ENCODE peak calls at places on chromosomes 5 and 9, in four cellular contexts. L, U, Q and C are unnamed samples.

GRCh38 chr5:136738829-136739228 is 373.5 kb upstream of the TRPC7 start:
- DNase-seq in L (no peak), Q (no peak), U (peak; percentile 87), C (no peak)

GRCh38 chr5:170523830-170524229 is 20.0 kb downstream of the KCNIP1 start:
- DNase-seq in U (no peak), Q (no peak), L (no peak), C (no peak)

GRCh38 chr5:1967716-1968115 is 85.0 kb upstream of the IRX4 start:
- DNase-seq in L (no peak), U (no peak), Q (no peak), C (no peak)

GRCh38 chr9:14251146-14252071 is 62.5 kb downstream of the NFIB start:
- DNase-seq in L (peak; percentile 68), U (peak; percentile 93), Q (no peak), C (no peak)

GRCh38 chr9:109335929-109336328 is 15.1 kb upstream of the EPB41L4B start:
- DNase-seq in Q (no peak), L (no peak), U (no peak), C (no peak)

GRCh38 chr5:2569774-2570542 is 181.5 kb downstream of the IRX2 start:
- DNase-seq in Q (no peak), U (no peak), L (no peak), C (no peak)

GRCh38 chr5:124923131-124923530 is 176.7 kb upstream of the ZNF608 start:
- DNase-seq in L (peak; percentile 24), U (no peak), Q (no peak), C (no peak)

GRCh38 chr9:21789541-21790037 is 12.8 kb upstream of the MTAP start:
- DNase-seq in Q (no peak), L (peak; percentile 95), U (peak; percentile 88), C (peak; percentile 45)

GRCh38 chr5:9841516-9841915 is 211.4 kb upstream of the TAS2R1 start:
- DNase-seq in L (no peak), U (no peak), Q (no peak), C (no peak)

GRCh38 chr5:141960018-141960417 is 2.0 kb upstream of the PCDH12 start:
- DNase-seq in L (no peak), Q (no peak), U (peak; percentile 29), C (no peak)

GRCh38 chr5:124236366-124237231 is 509.8 kb downstream of the ZNF608 start:
- DNase-seq in U (no peak), Q (no peak), L (peak; percentile 1), C (no peak)

GRCh38 chr5:80871541-80871961 is 88.6 kb upstream of the RASGRF2 start:
- DNase-seq in L (peak; percentile 74), Q (no peak), U (peak; percentile 75), C (no peak)

GRCh38 chr5:25357605-25358004 is 712.8 kb upstream of the CDH10 start:
- DNase-seq in Q (no peak), U (no peak), L (no peak), C (no peak)

GRCh38 chr5:6596388-6596787 is 36.5 kb downstream of the NSUN2 start:
- DNase-seq in L (no peak), Q (no peak), U (no peak), C (no peak)

GRCh38 chr5:6601271-6601670 is 31.6 kb downstream of the NSUN2 start:
- DNase-seq in L (no peak), Q (no peak), U (no peak), C (no peak)

GRCh38 chr5:6597557-6597956 is 35.3 kb downstream of the NSUN2 start:
- DNase-seq in U (no peak), Q (no peak), L (no peak), C (no peak)

GRCh38 chr5:6599739-6600138 is 33.1 kb downstream of the NSUN2 start:
- DNase-seq in Q (no peak), U (no peak), L (no peak), C (no peak)

DNA sequence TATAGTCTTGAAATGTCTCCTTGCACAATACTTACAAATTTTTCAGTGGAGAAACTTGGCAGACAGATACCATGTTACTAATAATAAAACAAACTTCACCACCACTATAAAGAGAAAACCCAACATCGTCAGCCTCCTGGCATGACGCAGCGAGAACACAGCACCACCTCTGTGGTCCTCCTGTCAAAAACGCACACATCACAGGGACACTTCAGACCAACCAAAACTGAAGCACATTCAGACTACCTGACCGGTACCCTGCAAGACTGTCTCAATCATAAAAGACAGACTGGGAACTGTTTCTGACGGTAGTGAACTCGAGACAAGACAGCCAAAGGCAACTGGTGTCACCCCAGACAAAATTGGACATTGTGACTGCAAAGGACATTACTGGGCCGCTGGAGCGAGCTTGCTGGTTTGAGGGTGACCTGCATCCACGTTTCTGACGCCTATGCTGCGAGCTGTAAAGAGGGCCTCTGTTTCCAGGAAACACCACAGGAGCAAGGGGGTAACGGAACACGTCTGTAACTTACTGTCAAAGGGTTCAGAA is 34.4 kb downstream of the NSUN2 start:
- DNase-seq in U (no peak), Q (no peak), L (peak; percentile 11), C (no peak)
- H3K56ac ChIP-seq in U (no peak overlapping the region), Q (no peak overlapping the region), L (no peak overlapping the region), C (no peak overlapping the region)

GRCh38 chr5:172588380-172588779 is 52.7 kb upstream of the NEURL1B start:
- DNase-seq in U (no peak), L (no peak), Q (no peak), C (no peak)
- H3K56ac ChIP-seq in U (no peak overlapping the region), L (no peak overlapping the region), Q (no peak overlapping the region), C (no peak overlapping the region)

DNA sequence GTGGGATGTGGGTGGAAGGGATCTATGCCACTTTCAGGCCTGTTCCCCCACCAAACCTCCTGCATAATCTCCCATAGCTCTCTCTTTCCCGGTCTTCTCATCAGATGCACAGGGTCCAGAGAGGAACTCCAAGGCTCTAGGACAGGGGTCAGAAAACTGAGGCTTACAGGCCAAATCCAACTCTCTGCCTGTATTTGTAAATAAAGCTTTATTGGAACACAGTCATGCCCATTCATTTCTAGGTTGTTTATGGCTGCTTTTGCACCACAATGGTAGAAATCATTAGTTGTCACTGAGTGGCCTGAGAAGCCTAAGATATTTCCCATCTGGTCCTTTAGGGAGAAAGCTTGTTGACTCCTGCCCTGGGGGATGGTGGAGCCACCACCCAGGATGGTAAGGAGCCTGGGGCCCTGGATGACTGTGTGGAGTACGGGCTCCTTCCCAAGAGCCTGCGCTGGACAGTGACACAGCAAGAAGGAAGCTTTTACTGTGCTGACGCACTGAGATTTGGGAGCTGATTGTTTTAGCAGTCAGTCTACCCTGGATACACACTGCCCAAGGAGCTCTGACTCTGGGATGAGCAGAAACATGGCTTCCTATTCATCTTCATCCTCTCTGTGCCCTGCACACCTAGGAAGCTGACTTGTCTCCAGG is 64.0 kb upstream of the RAPGEF1 start:
- DNase-seq in U (no peak), L (no peak), Q (no peak), C (no peak)
- H3K56ac ChIP-seq in U (no peak overlapping the region), L (no peak overlapping the region), Q (no peak overlapping the region), C (no peak overlapping the region)

GRCh38 chr9:33197279-33197678 is 30.1 kb upstream of the B4GALT1 start:
- DNase-seq in Q (no peak), U (no peak), L (no peak), C (no peak)
- H3K56ac ChIP-seq in Q (no peak overlapping the region), U (no peak overlapping the region), L (no peak overlapping the region), C (no peak overlapping the region)

GRCh38 chr9:99130069-99130468 is 25.2 kb downstream of the TGFBR1 start:
- DNase-seq in Q (no peak), L (no peak), U (no peak), C (no peak)

GRCh38 chr9:99129091-99129490 is 24.2 kb downstream of the TGFBR1 start:
- DNase-seq in Q (no peak), U (no peak), L (no peak), C (no peak)

GRCh38 chr9:99134893-99135341 is 30.0 kb downstream of the TGFBR1 start:
- DNase-seq in L (peak; percentile 78), Q (no peak), U (no peak), C (no peak)

GRCh38 chr9:99135498-99135897 is 30.6 kb downstream of the TGFBR1 start:
- DNase-seq in U (no peak), L (no peak), Q (no peak), C (no peak)

DNA sequence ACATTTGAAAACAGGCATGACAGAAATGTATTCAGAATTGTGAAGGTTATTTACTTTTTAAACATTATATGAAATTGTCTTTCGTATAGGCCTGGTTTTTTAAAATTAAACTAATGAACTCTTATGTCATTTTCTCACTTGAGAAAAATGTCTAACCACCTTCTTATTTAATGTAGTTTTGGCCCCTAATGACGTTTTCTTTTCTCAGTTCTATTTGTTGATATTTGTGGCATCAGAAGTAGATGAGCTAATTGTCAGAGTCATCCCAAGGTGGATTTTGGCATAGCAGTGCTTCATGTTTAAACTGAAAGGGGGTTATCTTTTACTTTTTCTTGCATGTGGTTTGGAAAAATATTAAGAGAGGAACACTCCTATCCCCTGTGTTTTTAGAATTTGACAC is 28.2 kb downstream of the TGFBR1 start:
- DNase-seq in Q (no peak), L (no peak), U (no peak), C (no peak)
- H3K56ac ChIP-seq in Q (no peak overlapping the region), L (no peak overlapping the region), U (no peak overlapping the region), C (no peak overlapping the region)

DNA sequence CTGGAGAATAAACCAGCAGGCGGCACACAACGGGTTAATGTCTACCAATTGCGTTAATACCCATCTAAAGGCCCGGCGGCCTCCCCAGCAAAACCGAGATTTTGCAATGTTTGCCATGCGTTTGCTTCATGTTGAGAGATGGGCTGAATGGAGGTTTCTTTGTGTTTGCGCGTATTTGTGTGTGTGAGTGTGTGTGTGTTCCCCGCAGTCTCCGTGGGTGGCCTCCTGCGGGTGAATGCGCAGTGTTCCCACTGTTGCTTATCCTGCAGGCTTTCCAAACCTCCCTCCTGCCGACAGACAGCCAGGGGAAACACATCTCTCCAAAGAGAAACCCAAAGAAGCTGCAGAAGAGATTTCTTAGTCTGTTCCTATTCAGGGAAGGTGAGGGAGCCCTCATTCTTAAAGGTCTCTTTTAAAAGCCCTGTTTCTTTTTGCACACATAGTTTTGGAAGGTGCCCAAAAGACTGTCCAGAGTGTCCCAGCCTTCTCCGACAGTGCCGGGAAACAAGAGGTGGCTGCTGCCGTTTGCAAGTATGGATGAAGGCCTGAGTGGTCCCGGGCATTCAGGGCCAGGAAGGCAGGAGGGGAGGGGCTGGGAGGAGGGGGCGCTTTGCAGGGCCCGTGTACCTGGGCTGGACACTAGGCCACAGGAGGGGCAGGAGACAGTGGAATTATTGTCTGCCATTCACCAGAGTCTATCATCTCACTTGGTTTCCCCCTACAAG is 103.8 kb upstream of the ERCC6L2 start:
- DNase-seq in U (peak; percentile 64), Q (no peak), L (peak; percentile 39), C (no peak)
- H3K56ac ChIP-seq in U (peak overlapping the region; percentile 78), Q (peak overlapping the region; percentile 52), L (no peak overlapping the region), C (no peak overlapping the region)

DNA sequence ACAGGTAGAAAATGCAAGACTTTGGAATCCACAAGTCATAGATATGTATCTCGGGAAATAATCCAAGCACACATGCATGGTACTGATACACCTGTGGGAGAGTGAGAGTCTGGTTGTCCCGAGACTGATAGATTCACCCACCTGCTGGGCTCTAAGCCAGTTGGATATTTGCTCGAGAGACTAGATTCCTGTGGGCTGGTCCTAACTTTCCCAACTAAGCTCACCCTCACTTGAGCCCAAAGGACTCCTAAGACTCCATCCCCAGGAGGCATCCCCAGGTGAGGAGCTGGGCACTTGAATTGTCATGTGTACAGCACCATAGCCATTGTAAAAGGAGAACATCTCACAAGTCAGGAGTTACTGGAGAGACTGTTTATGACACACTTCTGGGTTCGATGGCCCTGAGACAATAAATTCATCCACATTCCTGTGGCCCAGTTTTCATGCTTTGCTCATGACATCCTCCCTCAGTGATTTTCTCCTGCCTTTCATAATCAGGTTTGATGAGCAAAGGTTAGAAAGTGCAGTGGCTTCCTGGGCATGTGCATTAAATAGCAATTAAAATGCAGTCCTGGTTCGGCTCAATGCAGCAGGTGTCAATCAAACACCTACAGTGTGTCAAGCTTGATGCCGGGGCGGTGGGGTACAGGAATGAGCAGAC is 18.1 kb downstream of the SLC1A1 start:
- DNase-seq in Q (no peak), U (peak; percentile 65), L (peak; percentile 53), C (no peak)
- H3K56ac ChIP-seq in Q (no peak overlapping the region), U (peak overlapping the region; percentile 27), L (no peak overlapping the region), C (no peak overlapping the region)